ENCODE peak calls at places on chromosomes 5 and 9, in seven cellular contexts. Q is AML-193; L is osteoblast; K is ovary; N is NCI-H510A; T is A549; A is effector memory CD4-positive, alpha-beta T cell. I is an unnamed sample.

GRCh38 chr5:143887302-143887638 is 75.3 kb downstream of the HMHB1 start:
- DNase-seq in Q (no peak), L (no peak), K (peak), N (peak), T (no peak), A (no peak), I (no peak)

GRCh38 chr5:169974121-169974770 is 6.0 kb downstream of the INSYN2B start:
- DNase-seq in Q (no peak), L (no peak), K (no peak), N (no peak), T (no peak), A (no peak), I (no peak)

GRCh38 chr5:171660438-171660837 is 125.2 kb upstream of the SMIM23 start:
- DNase-seq in Q (no peak), L (no peak), K (no peak), N (no peak), T (no peak), A (no peak), I (no peak)

GRCh38 chr5:16916262-16916878 is 19.7 kb downstream of the MYO10 start:
- DNase-seq in Q (no peak), L (peak), K (no peak), N (no peak), T (no peak), A (no peak), I (peak)

GRCh38 chr9:112971415-112971814 is 40.6 kb downstream of the ZNF883 start:
- DNase-seq in Q (peak), L (no peak), K (no peak), N (no peak), T (no peak), A (no peak), I (no peak)

GRCh38 chr9:112333639-112334318 is 360 bp upstream of the PTBP3 start:
- DNase-seq in Q (peak), L (peak), K (peak), N (peak), T (peak), A (peak), I (no peak)

GRCh38 chr5:180208435-180209081 is 453 bp downstream of the RASGEF1C start:
- DNase-seq in Q (no peak), L (no peak), K (no peak), N (no peak), T (peak), A (no peak), I (no peak)

GRCh38 chr9:94867281-94867841 is 140.9 kb downstream of the AOPEP start:
- DNase-seq in Q (no peak), L (peak), K (peak), N (peak), T (peak), A (no peak), I (no peak)

GRCh38 chr5:149652697-149653096 is 71.4 kb downstream of the ARHGEF37 start:
- DNase-seq in Q (no peak), L (no peak), K (no peak), N (no peak), T (no peak), A (no peak), I (no peak)

GRCh38 chr9:105458404-105458803 is 10.6 kb downstream of the FSD1L start:
- DNase-seq in Q (no peak), L (no peak), K (no peak), N (no peak), T (no peak), A (no peak), I (no peak)

GRCh38 chr5:91245871-91246270 is 137.2 kb downstream of the ARRDC3 start:
- DNase-seq in Q (no peak), L (no peak), K (no peak), N (no peak), T (no peak), A (no peak), I (no peak)